ENCODE peak calls at places on chromosomes 7 and 10, in seven cellular contexts. A is HFF-Myc, E is fibroblast of pulmonary artery, C is fibroblast of lung, P is A549, F is tibial nerve, X is BJ. R is an unnamed sample.

GRCh38 chr10:125633517-125633999 is 49.4 kb downstream of the TEX36 start:
- DNase-seq in A (peak), E (no peak), C (no peak), P (no peak), F (no peak), X (peak), R (no peak)

GRCh38 chr7:132588596-132588995 is 12.3 kb upstream of the PLXNA4 start:
- DNase-seq in A (no peak), E (no peak), C (no peak), P (no peak), F (no peak), X (no peak), R (no peak)

GRCh38 chr10:94320285-94320914 is 42.3 kb downstream of the NOC3L start:
- DNase-seq in A (peak), E (peak), C (peak), P (peak), F (peak), X (no peak), R (no peak)

GRCh38 chr10:126013489-126014281 is 117.3 kb downstream of the FANK1 start:
- DNase-seq in A (peak), E (peak), C (peak), P (peak), F (no peak), X (peak), R (no peak)

GRCh38 chr7:83001362-83002040 is 161.2 kb downstream of the PCLO start:
- DNase-seq in A (no peak), E (no peak), C (peak), P (no peak), F (no peak), X (no peak), R (no peak)

GRCh38 chr10:42997151-42997848 is 79.6 kb upstream of the RET start:
- DNase-seq in A (no peak), E (no peak), C (no peak), P (no peak), F (no peak), X (no peak), R (no peak)

GRCh38 chr7:135385209-135385608 is 124.7 kb downstream of the CNOT4 start:
- DNase-seq in A (no peak), E (peak), C (peak), P (no peak), F (peak), X (no peak), R (no peak)

GRCh38 chr7:155860840-155861479 is 48.7 kb upstream of the SHH start:
- DNase-seq in A (no peak), E (peak), C (peak), P (peak), F (no peak), X (no peak), R (peak)

GRCh38 chr10:35451103-35452016 is 115.1 kb downstream of the CCNY start:
- DNase-seq in A (no peak), E (peak), C (peak), P (no peak), F (no peak), X (no peak), R (no peak)

GRCh38 chr7:50653116-50653854 is 88.1 kb upstream of the DDC start:
- DNase-seq in A (no peak), E (peak), C (peak), P (no peak), F (peak), X (no peak), R (peak)

GRCh38 chr10:22854935-22855421 is 72.9 kb upstream of the ARMC3 start:
- DNase-seq in A (no peak), E (peak), C (peak), P (no peak), F (no peak), X (no peak), R (no peak)
- TF ChIP-seq CTCF in A (no peak), E (peak), C (peak), P (no peak), F (no peak), X (no peak), R (peak)

DNA sequence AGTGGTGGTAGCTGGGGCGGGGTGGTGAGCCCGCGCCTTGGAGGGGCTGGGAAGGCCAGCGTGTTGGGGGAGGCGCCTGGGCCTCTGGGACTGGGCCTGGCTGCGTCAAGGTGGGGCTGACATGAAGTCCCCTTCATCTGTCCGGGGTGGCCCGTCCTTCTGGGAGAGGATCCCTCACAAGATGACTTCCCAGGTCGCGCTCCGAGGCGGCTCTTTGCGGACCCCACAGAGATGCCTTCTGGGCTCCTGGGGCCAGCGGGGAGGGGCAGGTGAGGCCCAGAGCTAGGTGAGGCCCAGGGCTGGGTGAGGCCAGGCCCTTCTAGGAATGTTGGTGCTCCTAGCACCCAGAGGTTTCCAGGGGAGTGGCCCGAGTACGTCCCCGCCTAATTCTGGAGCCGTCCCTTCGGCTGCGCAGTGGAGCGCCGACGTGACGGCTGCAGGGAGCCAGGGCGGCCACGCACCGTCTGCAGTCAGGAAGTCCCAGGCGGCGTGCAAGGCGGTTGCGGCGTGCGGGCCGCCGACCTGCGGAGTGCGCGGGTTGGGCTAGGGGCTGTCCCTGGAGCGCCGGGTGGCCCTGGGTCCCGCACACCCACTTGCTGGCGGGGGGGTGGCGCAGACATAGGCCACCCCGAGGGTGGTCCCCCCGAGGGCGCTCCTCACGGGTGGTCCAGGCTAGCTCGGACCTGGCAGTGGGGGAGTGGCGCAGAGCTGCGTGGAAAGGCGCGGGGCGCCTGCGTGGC is 58.3 kb upstream of the NUPR2 start:
- DNase-seq in A (no peak), E (no peak), C (no peak), P (no peak), F (no peak), X (no peak), R (no peak)
- H3K4me3 ChIP-seq in A (no peak), E (no peak), C (no peak), P (no peak), F (no peak), X (no peak), R (peak)

GRCh38 chr10:123633636-123634035 is 32.5 kb upstream of the GPR26 start:
- DNase-seq in A (no peak), E (no peak), C (no peak), P (no peak), F (no peak), X (no peak), R (no peak)
- TF ChIP-seq CTCF in A (no peak), E (no peak), C (no peak), P (no peak), F (no peak), X (no peak), R (no peak)

GRCh38 chr7:128940494-128941322 is 3.0 kb downstream of the IRF5 start:
- DNase-seq in A (no peak), E (no peak), C (no peak), P (no peak), F (no peak), X (no peak), R (peak)

GRCh38 chr7:128938524-128939074 is 872 bp downstream of the IRF5 start:
- DNase-seq in A (no peak), E (no peak), C (no peak), P (no peak), F (no peak), X (no peak), R (no peak)

GRCh38 chr7:128939861-128940410 is 2.2 kb downstream of the IRF5 start:
- DNase-seq in A (no peak), E (no peak), C (no peak), P (no peak), F (no peak), X (no peak), R (no peak)

GRCh38 chr7:128937647-128938523 is at the start of gene IRF5:
- DNase-seq in A (no peak), E (no peak), C (no peak), P (peak), F (no peak), X (no peak), R (no peak)

DNA sequence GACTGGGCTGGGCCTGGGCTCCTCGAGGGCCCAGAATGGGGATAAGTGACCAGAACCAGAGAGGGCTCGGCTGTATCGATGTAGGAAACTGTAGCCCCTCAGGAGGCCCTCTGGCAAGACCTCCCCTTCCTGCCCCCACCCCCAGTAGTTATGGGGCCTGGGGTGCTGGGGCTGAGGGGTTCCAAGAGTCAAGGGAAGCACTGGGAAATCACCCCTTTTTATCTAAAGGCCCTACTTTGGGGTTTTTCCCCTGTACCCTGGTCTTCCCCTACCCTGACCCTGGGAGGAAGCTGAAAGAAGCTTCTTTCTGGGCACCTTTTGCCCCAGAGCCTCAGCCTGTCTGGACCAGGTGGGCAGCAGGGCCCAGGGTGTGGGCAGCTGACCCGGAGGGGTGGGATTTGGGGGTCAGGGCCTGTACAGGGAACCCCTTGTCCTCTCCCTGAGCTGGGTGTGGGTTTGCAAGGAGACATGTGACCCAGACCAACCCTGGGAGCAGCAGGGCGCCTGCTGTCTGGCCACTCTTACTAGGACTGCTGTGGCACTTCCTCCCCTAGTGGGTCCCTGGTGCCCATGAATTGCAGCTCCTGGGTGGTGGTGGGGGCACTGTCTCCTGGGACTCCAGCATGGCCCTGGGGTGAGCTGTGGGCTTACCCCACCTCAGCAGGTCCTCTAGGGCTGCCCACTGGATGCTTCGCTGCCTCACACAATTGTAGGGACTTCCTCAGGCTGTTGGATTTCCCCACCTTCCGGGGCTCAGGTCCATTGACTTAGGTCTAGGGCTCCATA is 1.5 kb downstream of the IRF5 start:
- DNase-seq in A (no peak), E (no peak), C (no peak), P (no peak), F (no peak), X (no peak), R (no peak)
- H3K4me3 ChIP-seq in A (no peak), E (no peak), C (no peak), P (peak), F (peak), X (no peak), R (peak)

DNA sequence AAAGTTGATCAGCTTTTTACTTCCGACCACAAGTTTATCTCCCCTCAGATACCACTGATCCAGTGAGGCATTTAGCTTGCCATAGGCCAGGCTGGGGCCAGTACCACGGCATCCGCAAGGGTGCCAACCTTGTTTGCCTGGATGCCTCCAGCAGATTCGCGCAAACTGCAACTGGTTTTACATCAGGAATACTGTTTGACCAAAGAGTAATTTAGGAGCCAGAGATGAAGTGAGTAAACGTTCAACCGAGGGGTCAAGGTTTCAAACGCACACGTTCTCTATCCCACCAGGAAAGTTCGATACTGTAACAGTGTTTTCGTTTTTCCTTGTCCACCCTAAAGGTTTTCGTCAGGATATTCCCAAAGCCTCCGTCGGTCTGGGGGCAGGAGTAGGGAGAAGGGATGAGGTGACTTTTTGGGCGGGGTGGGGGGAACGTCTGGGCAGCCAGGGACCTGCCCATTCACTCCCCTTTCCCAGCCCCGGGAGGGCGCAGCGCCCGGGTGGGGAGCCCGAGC is at the start of gene MDFIC:
- DNase-seq in A (no peak), E (no peak), C (no peak), P (peak), F (peak), X (no peak), R (no peak)
- TF ChIP-seq CTCF in A (no peak), E (no peak), C (no peak), P (peak), F (no peak), X (no peak), R (no peak)

GRCh38 chr7:117489911-117490310 is 10.1 kb downstream of the CFTR start:
- DNase-seq in A (no peak), E (no peak), C (no peak), P (no peak), F (no peak), X (no peak), R (no peak)

GRCh38 chr7:117493460-117493859 is 13.6 kb downstream of the CFTR start:
- DNase-seq in A (no peak), E (no peak), C (no peak), P (no peak), F (no peak), X (no peak), R (no peak)

GRCh38 chr7:117489435-117489834 is 9.6 kb downstream of the CFTR start:
- DNase-seq in A (no peak), E (no peak), C (no peak), P (no peak), F (no peak), X (no peak), R (no peak)

GRCh38 chr7:117495313-117495712 is 15.5 kb downstream of the CFTR start:
- DNase-seq in A (no peak), E (no peak), C (no peak), P (no peak), F (no peak), X (no peak), R (no peak)
- H3K4me3 ChIP-seq in A (no peak), E (no peak), C (no peak), P (no peak), F (no peak), X (no peak), R (no peak)

DNA sequence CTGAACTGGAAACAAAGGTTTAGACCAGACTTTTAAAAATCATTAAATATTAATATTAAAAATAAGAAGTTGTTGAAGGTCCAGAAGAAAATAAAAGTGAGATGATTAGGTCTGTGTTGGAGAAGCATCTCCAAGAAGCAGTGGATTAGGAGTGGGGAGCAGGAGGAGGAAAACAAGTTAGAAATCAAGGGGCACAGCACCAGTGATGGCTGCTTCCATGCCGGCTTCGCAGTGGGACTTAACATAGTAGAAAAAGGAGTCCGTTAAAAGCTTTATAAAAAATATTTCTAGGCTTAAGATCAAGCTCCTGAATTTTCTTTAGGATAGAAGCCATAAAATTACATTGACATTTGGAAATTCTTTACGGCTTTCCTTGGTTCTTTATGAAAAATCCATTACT is 95.8 kb downstream of the CDC14C start:
- DNase-seq in A (no peak), E (no peak), C (no peak), P (no peak), F (no peak), X (no peak), R (no peak)
- TF ChIP-seq CTCF in A (no peak), E (no peak), C (no peak), P (no peak), F (no peak), X (no peak), R (no peak)

DNA sequence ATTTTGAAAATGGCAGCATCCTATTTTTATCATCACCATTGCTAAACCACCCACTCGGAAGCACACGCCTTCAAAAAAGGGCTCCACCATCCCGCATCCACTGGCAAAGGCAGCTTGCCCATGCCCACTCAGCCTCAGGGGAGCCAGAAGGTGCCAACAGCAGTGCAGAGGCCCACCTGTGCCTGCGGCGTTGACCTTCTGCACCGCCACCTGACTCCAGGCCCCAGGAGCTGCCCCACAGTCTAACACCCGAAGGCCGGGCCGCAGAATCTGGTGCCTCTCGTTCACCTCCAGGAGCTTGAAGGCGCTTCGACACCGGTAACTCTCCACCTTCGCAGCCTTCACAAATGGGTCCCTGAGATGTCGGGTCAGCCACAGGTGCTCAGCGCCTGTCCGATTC is 2.8 kb downstream of the MRM2 start:
- DNase-seq in A (no peak), E (no peak), C (no peak), P (no peak), F (no peak), X (no peak), R (no peak)
- H3K4me3 ChIP-seq in A (no peak), E (no peak), C (no peak), P (no peak), F (no peak), X (no peak), R (no peak)

GRCh38 chr7:22863156-22863899 is 40.7 kb upstream of the TOMM7 start:
- DNase-seq in A (no peak), E (no peak), C (no peak), P (no peak), F (no peak), X (no peak), R (no peak)
- TF ChIP-seq CTCF in A (no peak), E (no peak), C (no peak), P (no peak), F (no peak), X (no peak), R (no peak)